ENCODE peak calls at places on chromosomes 12 and 14, in four cellular contexts. G is cardiac fibroblast, C is erythroblast, X is thoracic aorta. I is an unnamed sample.

GRCh38 chr12:104258476-104259067 is 43.0 kb downstream of the TXNRD1 start:
- DNase-seq in X (no peak), C (no peak), G (peak), I (no peak)

GRCh38 chr12:92363295-92364146 is 217.9 kb upstream of the BTG1 start:
- DNase-seq in X (no peak), C (no peak), G (peak), I (no peak)

GRCh38 chr12:111598637-111599458 is at the start of gene ATXN2:
- DNase-seq in X (peak), G (peak), C (peak), I (no peak)

GRCh38 chr14:95784137-95784536 is 70.2 kb upstream of the TCL1A start:
- DNase-seq in C (peak), G (peak), X (no peak), I (no peak)

GRCh38 chr12:76680940-76681339 is 83.0 kb upstream of the ZDHHC17 start:
- DNase-seq in X (no peak), G (peak), C (no peak), I (no peak)

GRCh38 chr14:92783813-92784431 is 10.2 kb upstream of the GOLGA5 start:
- DNase-seq in X (no peak), G (peak), C (peak), I (no peak)

GRCh38 chr12:116542345-116542950 is 16.7 kb upstream of the MAP1LC3B2 start:
- DNase-seq in X (no peak), G (peak), C (peak), I (no peak)

GRCh38 chr12:3453266-3453862 is 37.6 kb upstream of the PRMT8 start:
- DNase-seq in G (no peak), X (no peak), C (no peak), I (no peak)

GRCh38 chr14:97781961-97782360 is 984.8 kb downstream of the VRK1 start:
- DNase-seq in G (no peak), C (no peak), X (no peak), I (no peak)

GRCh38 chr14:72876710-72877063 is 17.2 kb downstream of the DPF3 start:
- DNase-seq in X (no peak), C (peak), G (no peak), I (no peak)

GRCh38 chr14:101464984-101465794 is 96.1 kb upstream of the DIO3 start:
- DNase-seq in X (no peak), G (no peak), C (no peak), I (no peak)

I was measured in GOT3.